ENCODE peak calls at places on chromosome 10, in nine cellular contexts. E is AG04449, J is AG09309, I is stomach, H is psoas muscle, N is gastrocnemius medialis, T is foreskin fibroblast, U is astrocyte, B is heart left ventricle. Y is an unnamed sample.
A peak's percentile ranks its signal among the peaks of the same experiment; 100 is the strongest.

GRCh38 chr10:113562693-113563092 is 9.8 kb downstream of the HABP2 start:
- DNase-seq in E (no peak), J (no peak), I (no peak), H (no peak), N (no peak), T (no peak), U (no peak), B (no peak), Y (no peak)

GRCh38 chr10:74011016-74011415 is 13.1 kb downstream of the VCL start:
- DNase-seq in E (no peak), J (no peak), I (no peak), H (no peak), N (no peak), T (no peak), U (no peak), B (no peak), Y (no peak)

GRCh38 chr10:35643151-35643975 is 1.3 kb upstream of the FZD8 start:
- DNase-seq in E (no peak), J (peak; percentile 28), I (peak; percentile 74), H (peak; percentile 77), N (peak; percentile 63), T (peak; percentile 76), U (peak; percentile 26), B (peak; percentile 77), Y (peak; percentile 90)

GRCh38 chr10:132449051-132449825 is 52.2 kb downstream of the PWWP2B start:
- DNase-seq in E (no peak), J (no peak), I (peak; percentile 87), H (no peak), N (peak; percentile 85), T (no peak), U (no peak), B (no peak), Y (no peak)

GRCh38 chr10:47354162-47354561 is 6.0 kb downstream of the RBP3 start:
- DNase-seq in E (no peak), J (no peak), I (no peak), H (no peak), N (no peak), T (peak; percentile 19), U (no peak), B (no peak), Y (no peak)

GRCh38 chr10:373516-374309 is 238.5 kb downstream of the ZMYND11 start:
- DNase-seq in E (peak; percentile 44), J (peak; percentile 43), I (no peak), H (no peak), N (no peak), T (peak; percentile 73), U (peak; percentile 94), B (no peak), Y (no peak)

GRCh38 chr10:82924711-82925110 is 1049.7 kb downstream of the NRG3 start:
- DNase-seq in E (no peak), J (no peak), I (no peak), H (no peak), N (no peak), T (peak; percentile 19), U (no peak), B (no peak), Y (no peak)

GRCh38 chr10:78889536-78890063 is 179.2 kb upstream of the ZMIZ1 start:
- DNase-seq in E (no peak), J (no peak), I (no peak), H (no peak), N (no peak), T (no peak), U (no peak), B (no peak), Y (peak; percentile 57)

GRCh38 chr10:98488669-98489430 is 42.1 kb upstream of the HPS1 start:
- DNase-seq in E (no peak), J (no peak), I (no peak), H (peak; percentile 38), N (peak; percentile 59), T (peak; percentile 26), U (no peak), B (no peak), Y (peak; percentile 95)

GRCh38 chr10:132094581-132095234 is 29.0 kb downstream of the JAKMIP3 start:
- DNase-seq in E (no peak), J (no peak), I (peak; percentile 22), H (no peak), N (no peak), T (no peak), U (no peak), B (no peak), Y (no peak)

GRCh38 chr10:33142290-33142689 is 184.3 kb upstream of the ITGB1 start:
- DNase-seq in E (no peak), J (no peak), I (no peak), H (no peak), N (no peak), T (no peak), U (no peak), B (peak; percentile 69), Y (no peak)

GRCh38 chr10:92742331-92743228 is 52.8 kb downstream of the HHEX start:
- DNase-seq in E (no peak), J (no peak), I (no peak), H (no peak), N (no peak), T (no peak), U (no peak), B (no peak), Y (no peak)

GRCh38 chr10:83612050-83612449 is 527.3 kb upstream of the GHITM start:
- DNase-seq in E (no peak), J (peak; percentile 53), I (no peak), H (no peak), N (no peak), T (peak; percentile 45), U (peak; percentile 97), B (no peak), Y (no peak)

GRCh38 chr10:85464336-85464735 is 902.3 kb downstream of the GRID1 start:
- DNase-seq in E (no peak), J (no peak), I (no peak), H (no peak), N (no peak), T (no peak), U (no peak), B (no peak), Y (no peak)

DNA sequence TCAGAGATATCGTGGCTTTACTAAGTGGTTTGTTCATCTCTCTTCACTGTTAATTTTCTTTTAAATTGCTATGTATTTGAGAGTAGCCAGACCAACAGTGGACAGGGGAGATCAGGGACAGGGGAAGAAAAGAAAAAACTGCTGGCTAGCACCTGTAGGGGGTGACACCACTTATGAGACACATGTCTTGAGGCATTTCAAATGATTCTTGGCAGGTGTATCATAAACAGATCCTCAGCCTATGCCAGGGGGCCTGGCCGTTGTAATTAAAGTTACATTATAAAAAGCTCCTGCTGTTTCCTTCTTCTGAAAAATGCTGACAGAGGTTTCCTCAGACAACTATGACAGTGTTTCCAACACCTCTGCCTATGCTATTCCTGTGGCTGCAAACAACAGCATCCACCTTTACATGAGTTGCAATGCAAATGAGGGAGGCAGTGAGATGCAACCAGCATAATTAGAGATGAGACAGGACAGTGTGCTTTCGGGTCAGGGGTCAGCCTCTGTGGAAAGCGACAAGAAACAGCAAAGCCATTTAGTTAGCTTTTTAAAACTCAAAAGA is 281.0 kb upstream of the PTER start:
- DNase-seq in E (no peak), J (no peak), I (no peak), H (no peak), N (no peak), T (no peak), U (no peak), B (no peak), Y (no peak)
- TF ChIP-seq CTCF in E (no peak), J (no peak), I (no peak), H (no peak), N (no peak), T (no peak), U (no peak), B (no peak), Y (no peak)

GRCh38 chr10:94366382-94366781 is 3.6 kb upstream of the NOC3L start:
- DNase-seq in E (no peak), J (no peak), I (no peak), H (no peak), N (no peak), T (no peak), U (no peak), B (no peak), Y (no peak)

GRCh38 chr10:94361161-94361794 is 1.5 kb downstream of the NOC3L start:
- DNase-seq in E (no peak), J (no peak), I (peak; percentile 53), H (no peak), N (peak; percentile 41), T (peak; percentile 35), U (no peak), B (no peak), Y (no peak)

GRCh38 chr10:94362360-94363250 is at the start of gene NOC3L:
- DNase-seq in E (peak; percentile 53), J (peak; percentile 69), I (peak; percentile 97), H (peak; percentile 96), N (peak; percentile 92), T (peak; percentile 98), U (peak; percentile 89), B (peak; percentile 93), Y (peak; percentile 94)

GRCh38 chr10:94364480-94364879 is 1.7 kb upstream of the NOC3L start:
- DNase-seq in E (no peak), J (no peak), I (no peak), H (no peak), N (no peak), T (no peak), U (no peak), B (no peak), Y (no peak)

DNA sequence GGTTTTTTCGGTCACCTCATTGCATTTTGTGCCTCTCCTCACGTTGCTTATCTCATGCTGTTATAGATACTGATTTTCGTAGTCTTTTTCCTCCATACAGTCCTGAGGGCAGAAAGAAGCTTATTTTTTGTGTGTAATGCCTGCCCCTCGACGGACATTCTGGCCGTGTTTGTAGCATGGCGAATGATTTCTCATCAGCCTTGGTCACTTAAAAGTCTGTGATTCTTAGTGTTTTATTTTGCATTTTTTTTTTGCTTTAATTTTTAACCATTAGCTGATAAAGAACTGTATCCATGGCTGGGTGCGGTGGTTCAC is 469 bp upstream of the NOC3L start:
- DNase-seq in E (no peak), J (no peak), I (no peak), H (no peak), N (no peak), T (no peak), U (no peak), B (no peak), Y (no peak)
- H3K4me3 ChIP-seq in E (peak overlapping the region; percentile 66), J (peak overlapping the region; percentile 79), I (peak overlapping the region; percentile 90), H (peak overlapping the region; percentile 87), N (peak overlapping the region; percentile 60), T (peak overlapping the region; percentile 63), U (peak overlapping the region; percentile 87), B (peak overlapping the region; percentile 78), Y (no peak overlapping the region)

DNA sequence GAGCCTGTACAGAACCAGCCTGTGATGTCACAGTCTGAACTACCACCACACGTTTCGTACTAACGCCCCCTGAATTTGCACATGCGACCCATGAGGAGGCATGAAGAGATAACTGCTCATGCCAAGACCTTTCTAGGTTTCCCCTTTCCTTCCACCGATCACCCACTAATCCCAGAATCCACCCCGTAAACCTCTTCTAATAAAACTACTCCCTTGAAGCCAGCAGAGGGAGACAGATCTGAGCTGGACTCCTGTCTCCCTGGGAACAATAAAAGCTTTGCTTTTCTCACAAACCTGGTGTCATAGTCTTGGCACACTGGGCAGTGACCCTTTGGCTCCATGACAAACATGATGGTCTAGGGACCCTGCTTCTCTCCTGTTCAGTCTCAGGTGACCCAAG is 144.5 kb downstream of the FRMD4A start:
- DNase-seq in E (no peak), J (no peak), I (no peak), H (no peak), N (no peak), T (no peak), U (no peak), B (no peak), Y (no peak)
- TF ChIP-seq CTCF in E (no peak), J (peak; percentile 38), I (no peak), H (no peak), N (no peak), T (peak; percentile 15), U (peak; percentile 53), B (no peak), Y (no peak)

GRCh38 chr10:133520193-133520738 is 6.9 kb upstream of the CYP2E1 start:
- DNase-seq in E (no peak), J (no peak), I (peak; percentile 90), H (peak; percentile 80), N (peak; percentile 65), T (peak; percentile 83), U (no peak), B (peak; percentile 63), Y (peak; percentile 94)
- H3K4me3 ChIP-seq in E (peak overlapping the region; percentile 61), J (peak overlapping the region; percentile 28), I (peak overlapping the region; percentile 48), H (peak overlapping the region; percentile 65), N (peak overlapping the region; percentile 60), T (peak overlapping the region; percentile 33), U (peak overlapping the region; percentile 42), B (peak overlapping the region; percentile 49), Y (no peak overlapping the region)